ENCODE peak calls at places on chromosomes 2 and 18, in five cellular contexts. O, W, A, U and Z are unnamed samples.

GRCh38 chr2:168604252-168604651 is 148.2 kb downstream of the CERS6 start:
- DNase-seq in O (no peak), W (no peak), U (no peak), A (no peak), Z (no peak)

GRCh38 chr18:26723986-26724385 is 141.5 kb downstream of the AQP4 start:
- DNase-seq in U (no peak), W (no peak), A (no peak), O (no peak), Z (peak; percentile 45)

GRCh38 chr2:217231212-217231611 is 371.3 kb upstream of the TNP1 start:
- DNase-seq in A (no peak), O (no peak), U (no peak), W (no peak), Z (no peak)

GRCh38 chr2:85935746-85936208 is 47.0 kb upstream of the ST3GAL5 start:
- DNase-seq in U (no peak), A (peak; percentile 99), W (no peak), O (peak; percentile 18), Z (no peak)

GRCh38 chr2:28346587-28346986 is 46.1 kb upstream of the FOSL2 start:
- DNase-seq in A (no peak), W (no peak), U (no peak), O (no peak), Z (no peak)

GRCh38 chr18:23166863-23167531 is 31.7 kb downstream of the CABLES1 start:
- DNase-seq in W (no peak), O (no peak), U (no peak), A (no peak), Z (no peak)

GRCh38 chr2:236565225-236565624 is 4.4 kb upstream of the ACKR3 start:
- DNase-seq in W (no peak), A (no peak), O (no peak), U (no peak), Z (no peak)

GRCh38 chr2:32947076-32947483 is 327 bp downstream of the LTBP1 start:
- DNase-seq in A (no peak), U (peak; percentile 73), O (peak; percentile 34), W (no peak), Z (no peak)

GRCh38 chr2:157181234-157181633 is 76.3 kb upstream of the GALNT5 start:
- DNase-seq in U (no peak), A (no peak), W (no peak), O (no peak), Z (no peak)

GRCh38 chr2:99573624-99574251 is 83.9 kb upstream of the REV1 start:
- DNase-seq in A (no peak), O (no peak), W (no peak), U (no peak), Z (no peak)

GRCh38 chr18:56459451-56459777 is 179.0 kb downstream of the TXNL1 start:
- DNase-seq in A (no peak), W (no peak), O (no peak), U (no peak), Z (no peak)

GRCh38 chr2:226187601-226188000 is 612.0 kb downstream of the IRS1 start:
- DNase-seq in U (no peak), O (no peak), A (peak; percentile 20), W (no peak), Z (no peak)

GRCh38 chr2:106596844-106597243 is 109.7 kb downstream of the CD8B2 start:
- DNase-seq in A (no peak), W (no peak), U (no peak), O (no peak), Z (no peak)

GRCh38 chr18:37563810-37564511 is 1.6 kb downstream of the CELF4 start:
- DNase-seq in A (no peak), W (no peak), O (no peak), U (no peak), Z (no peak)

GRCh38 chr2:172081248-172082022 is 3.9 kb upstream of the DLX1 start:
- DNase-seq in W (no peak), U (no peak), O (no peak), A (no peak), Z (no peak)

GRCh38 chr2:104860141-104860790 is 6.4 kb downstream of the POU3F3 start:
- DNase-seq in O (no peak), A (no peak), W (no peak), U (no peak), Z (no peak)

GRCh38 chr2:61426267-61426897 is 44.5 kb downstream of the USP34 start:
- DNase-seq in U (no peak), O (peak; percentile 73), A (peak; percentile 23), W (peak; percentile 44), Z (peak; percentile 83)

GRCh38 chr2:25043241-25043867 is 1.5 kb downstream of the EFR3B start:
- DNase-seq in U (no peak), A (peak; percentile 91), W (no peak), O (no peak), Z (no peak)

GRCh38 chr2:70391988-70392387 is 90.1 kb upstream of the FAM136A start:
- DNase-seq in W (no peak), U (no peak), O (no peak), A (no peak), Z (no peak)

GRCh38 chr2:224890407-224890806 is 151.9 kb downstream of the DOCK10 start:
- DNase-seq in O (no peak), A (no peak), W (no peak), U (no peak), Z (no peak)

GRCh38 chr2:42840141-42840540 is 47.8 kb upstream of the HAAO start:
- DNase-seq in W (no peak), A (no peak), U (peak; percentile 10), O (no peak), Z (no peak)

GRCh38 chr2:195545811-195546210 is 111.2 kb upstream of the SLC39A10 start:
- DNase-seq in A (no peak), W (no peak), U (no peak), O (no peak), Z (no peak)